ENCODE peak calls at places on chromosomes 13 and 19, in seven cellular contexts. S is heart left ventricle, E is endothelial cell, J is Daoy, T is ELR, Q is NCI-H2029, K is NCI-H1092 treated with DMSO at 0.1 percent for 48 hours. M is an unnamed sample.

GRCh38 chr13:50788551-50788950 is 54.9 kb downstream of the DLEU7 start:
- DNase-seq in S (no peak), E (no peak), J (peak), T (peak), Q (no peak), K (no peak), M (no peak)

GRCh38 chr19:4284176-4284958 is 5.3 kb downstream of the SHD start:
- DNase-seq in S (no peak), E (no peak), J (peak), T (peak), Q (no peak), K (no peak), M (no peak)

GRCh38 chr13:37640499-37640898 is 41.9 kb upstream of the POSTN start:
- DNase-seq in S (no peak), E (peak), J (no peak), T (peak), Q (no peak), K (peak), M (no peak)

GRCh38 chr19:16067205-16067938 is 8.9 kb upstream of the TPM4 start:
- DNase-seq in S (no peak), E (no peak), J (peak), T (peak), Q (no peak), K (no peak), M (no peak)

GRCh38 chr19:51570962-51571575 is at the start of gene ZNF175:
- DNase-seq in S (peak), E (peak), J (peak), T (peak), Q (peak), K (peak), M (peak)

GRCh38 chr19:30214651-30215051 is 157.5 kb upstream of the ZNF536 start:
- DNase-seq in S (no peak), E (no peak), J (peak), T (no peak), Q (no peak), K (no peak), M (no peak)

GRCh38 chr13:112699318-112699918 is 9.6 kb downstream of the ATP11A start:
- DNase-seq in S (no peak), E (no peak), J (no peak), T (no peak), Q (no peak), K (no peak), M (no peak)

GRCh38 chr19:3366761-3367571 is 583 bp downstream of the NFIC start:
- DNase-seq in S (peak), E (no peak), J (peak), T (peak), Q (no peak), K (peak), M (no peak)

GRCh38 chr19:2823646-2824045 is 4.0 kb downstream of the ZNF554 start:
- DNase-seq in S (no peak), E (no peak), J (no peak), T (no peak), Q (no peak), K (no peak), M (no peak)

GRCh38 chr13:32745509-32745908 is 159.3 kb downstream of the PDS5B start:
- DNase-seq in S (no peak), E (no peak), J (no peak), T (no peak), Q (no peak), K (no peak), M (no peak)

GRCh38 chr13:38462605-38463004 is 113.0 kb downstream of the UFM1 start:
- DNase-seq in S (no peak), E (no peak), J (no peak), T (no peak), Q (no peak), K (no peak), M (no peak)

GRCh38 chr13:77466757-77467156 is 68.7 kb upstream of the SCEL start:
- DNase-seq in S (no peak), E (no peak), J (no peak), T (no peak), Q (no peak), K (no peak), M (no peak)

GRCh38 chr19:5580116-5580515 is 12.4 kb upstream of the TINCR start:
- DNase-seq in S (no peak), E (no peak), J (no peak), T (no peak), Q (peak), K (peak), M (no peak)

GRCh38 chr19:29539131-29539530 is 13.3 kb downstream of the VSTM2B start:
- DNase-seq in S (no peak), E (no peak), J (no peak), T (no peak), Q (no peak), K (no peak), M (no peak)

GRCh38 chr13:39888865-39889810 is 233.7 kb downstream of the COG6 start:
- DNase-seq in S (no peak), E (no peak), J (peak), T (no peak), Q (no peak), K (no peak), M (no peak)

GRCh38 chr13:46648166-46648607 is 95.2 kb downstream of the LRCH1 start:
- DNase-seq in S (no peak), E (no peak), J (peak), T (no peak), Q (no peak), K (no peak), M (no peak)

GRCh38 chr13:44726214-44726613 is 150.1 kb upstream of the TSC22D1 start:
- DNase-seq in S (no peak), E (no peak), J (no peak), T (peak), Q (no peak), K (no peak), M (no peak)

GRCh38 chr13:99191336-99191899 is 9.2 kb upstream of the UBAC2 start:
- DNase-seq in S (no peak), E (no peak), J (no peak), T (no peak), Q (peak), K (no peak), M (no peak)